ENCODE peak calls at places on chromosomes 1 and 21, in seven cellular contexts. One of them, this sample, is unnamed.
A peak's percentile ranks its signal among the peaks of the same experiment; 100 is the strongest.

GRCh38 chr1:176531896-176532892 is 69.2 kb downstream of the PAPPA2 start:
- DNase-seq in heart left ventricle: no peak
- DNase-seq in H1: no peak
- DNase-seq in body of pancreas: no peak
- DNase-seq in Peyer's patch: no peak
- DNase-seq in uterus: no peak
- DNase-seq in ovary: no peak
- DNase-seq in this sample: no peak

GRCh38 chr1:158203693-158204457 is 23.2 kb downstream of the CD1D start:
- DNase-seq in ovary: peak; percentile 28
- DNase-seq in Peyer's patch: peak; percentile 26
- DNase-seq in heart left ventricle: no peak
- DNase-seq in H1: no peak
- DNase-seq in uterus: no peak
- DNase-seq in body of pancreas: no peak
- DNase-seq in this sample: no peak

GRCh38 chr1:236602171-236602570 is 2.1 kb downstream of the HEATR1 start:
- DNase-seq in Peyer's patch: no peak
- DNase-seq in heart left ventricle: no peak
- DNase-seq in H1: no peak
- DNase-seq in body of pancreas: no peak
- DNase-seq in uterus: no peak
- DNase-seq in ovary: no peak
- DNase-seq in this sample: no peak

GRCh38 chr1:33659641-33660040 is 187.2 kb downstream of the ZSCAN20 start:
- DNase-seq in Peyer's patch: no peak
- DNase-seq in uterus: no peak
- DNase-seq in ovary: no peak
- DNase-seq in heart left ventricle: no peak
- DNase-seq in body of pancreas: no peak
- DNase-seq in H1: no peak
- DNase-seq in this sample: no peak

GRCh38 chr1:158962983-158963382 is 31.6 kb downstream of the PYHIN1 start:
- DNase-seq in Peyer's patch: no peak
- DNase-seq in heart left ventricle: no peak
- DNase-seq in body of pancreas: no peak
- DNase-seq in ovary: no peak
- DNase-seq in H1: no peak
- DNase-seq in uterus: no peak
- DNase-seq in this sample: no peak

GRCh38 chr1:67572594-67573221 is 112.3 kb upstream of the GADD45A start:
- DNase-seq in H1: no peak
- DNase-seq in Peyer's patch: no peak
- DNase-seq in heart left ventricle: peak; percentile 41
- DNase-seq in ovary: no peak
- DNase-seq in body of pancreas: peak; percentile 96
- DNase-seq in uterus: no peak
- DNase-seq in this sample: no peak

GRCh38 chr1:32753532-32754281 is 51.1 kb upstream of the SYNC start:
- DNase-seq in uterus: peak; percentile 68
- DNase-seq in Peyer's patch: peak; percentile 72
- DNase-seq in H1: peak; percentile 91
- DNase-seq in body of pancreas: peak; percentile 85
- DNase-seq in heart left ventricle: peak; percentile 60
- DNase-seq in ovary: peak; percentile 81
- DNase-seq in this sample: no peak

GRCh38 chr1:227896710-227897655 is 50.7 kb downstream of the WNT9A start:
- DNase-seq in uterus: peak; percentile 10
- DNase-seq in ovary: peak; percentile 14
- DNase-seq in H1: peak; percentile 33
- DNase-seq in heart left ventricle: peak; percentile 18
- DNase-seq in Peyer's patch: peak; percentile 4
- DNase-seq in body of pancreas: peak; percentile 3
- DNase-seq in this sample: no peak

GRCh38 chr1:43573066-43573799 is 42.5 kb downstream of the PTPRF start:
- DNase-seq in body of pancreas: no peak
- DNase-seq in uterus: no peak
- DNase-seq in Peyer's patch: no peak
- DNase-seq in H1: no peak
- DNase-seq in heart left ventricle: peak; percentile 55
- DNase-seq in ovary: no peak
- DNase-seq in this sample: no peak

GRCh38 chr21:44374601-44375280 is 21.3 kb downstream of the TRPM2 start:
- DNase-seq in uterus: no peak
- DNase-seq in ovary: no peak
- DNase-seq in heart left ventricle: no peak
- DNase-seq in Peyer's patch: no peak
- DNase-seq in H1: no peak
- DNase-seq in body of pancreas: no peak
- DNase-seq in this sample: no peak

GRCh38 chr1:2240251-2241156 is 12.4 kb downstream of the SKI start:
- DNase-seq in uterus: peak; percentile 65
- DNase-seq in ovary: peak; percentile 71
- DNase-seq in H1: no peak
- DNase-seq in heart left ventricle: peak; percentile 87
- DNase-seq in Peyer's patch: no peak
- DNase-seq in body of pancreas: peak; percentile 52
- DNase-seq in this sample: no peak

GRCh38 chr1:150549496-150550221 is 451 bp downstream of the ADAMTSL4 start:
- DNase-seq in body of pancreas: no peak
- DNase-seq in H1: no peak
- DNase-seq in Peyer's patch: no peak
- DNase-seq in heart left ventricle: no peak
- DNase-seq in uterus: peak; percentile 63
- DNase-seq in ovary: peak; percentile 71
- DNase-seq in this sample: no peak

GRCh38 chr1:82562448-82562847 is 761.7 kb downstream of the ADGRL2 start:
- DNase-seq in Peyer's patch: no peak
- DNase-seq in uterus: no peak
- DNase-seq in heart left ventricle: no peak
- DNase-seq in ovary: no peak
- DNase-seq in body of pancreas: no peak
- DNase-seq in H1: no peak
- DNase-seq in this sample: no peak

GRCh38 chr21:36156815-36157670 is at the start of gene DOP1B:
- DNase-seq in heart left ventricle: peak; percentile 64
- DNase-seq in body of pancreas: no peak
- DNase-seq in H1: no peak
- DNase-seq in uterus: no peak
- DNase-seq in ovary: no peak
- DNase-seq in Peyer's patch: peak; percentile 49
- DNase-seq in this sample: peak; percentile 33
- TF ChIP-seq POLR2A in heart left ventricle: no peak
- TF ChIP-seq POLR2A in body of pancreas: no peak
- TF ChIP-seq POLR2A in H1: no peak
- TF ChIP-seq POLR2A in uterus: peak; percentile 68
- TF ChIP-seq POLR2A in ovary: peak; percentile 30
- TF ChIP-seq POLR2A in Peyer's patch: peak; percentile 95
- TF ChIP-seq POLR2A in this sample: peak; percentile 80

GRCh38 chr1:248905949-248906740 is at the start of gene PGBD2:
- DNase-seq in Peyer's patch: peak; percentile 94
- DNase-seq in body of pancreas: peak; percentile 94
- DNase-seq in heart left ventricle: peak; percentile 94
- DNase-seq in uterus: peak; percentile 94
- DNase-seq in H1: peak; percentile 99
- DNase-seq in ovary: peak; percentile 95
- DNase-seq in this sample: peak; percentile 81
- TF ChIP-seq POLR2A in Peyer's patch: peak; percentile 87
- TF ChIP-seq POLR2A in body of pancreas: peak; percentile 91
- TF ChIP-seq POLR2A in heart left ventricle: no peak
- TF ChIP-seq POLR2A in uterus: peak; percentile 92
- TF ChIP-seq POLR2A in H1: peak; percentile 98
- TF ChIP-seq POLR2A in ovary: peak; percentile 93
- TF ChIP-seq POLR2A in this sample: peak; percentile 97

GRCh38 chr1:99726407-99726806 is 40.0 kb downstream of the FRRS1 start:
- DNase-seq in Peyer's patch: no peak
- DNase-seq in heart left ventricle: no peak
- DNase-seq in H1: no peak
- DNase-seq in ovary: no peak
- DNase-seq in body of pancreas: no peak
- DNase-seq in uterus: no peak
- DNase-seq in this sample: no peak

GRCh38 chr1:99728494-99729235 is 37.8 kb downstream of the FRRS1 start:
- DNase-seq in body of pancreas: no peak
- DNase-seq in H1: no peak
- DNase-seq in ovary: no peak
- DNase-seq in uterus: no peak
- DNase-seq in heart left ventricle: no peak
- DNase-seq in Peyer's patch: no peak
- DNase-seq in this sample: peak; percentile 16

GRCh38 chr1:99725996-99726395 is 40.4 kb downstream of the FRRS1 start:
- DNase-seq in uterus: no peak
- DNase-seq in Peyer's patch: no peak
- DNase-seq in ovary: no peak
- DNase-seq in H1: no peak
- DNase-seq in body of pancreas: no peak
- DNase-seq in heart left ventricle: no peak
- DNase-seq in this sample: no peak

GRCh38 chr1:99727575-99728190 is 38.8 kb downstream of the FRRS1 start:
- DNase-seq in uterus: no peak
- DNase-seq in heart left ventricle: no peak
- DNase-seq in Peyer's patch: no peak
- DNase-seq in body of pancreas: no peak
- DNase-seq in ovary: no peak
- DNase-seq in H1: no peak
- DNase-seq in this sample: peak; percentile 40

GRCh38 chr1:99726818-99727217 is 39.6 kb downstream of the FRRS1 start:
- DNase-seq in H1: no peak
- DNase-seq in uterus: no peak
- DNase-seq in Peyer's patch: no peak
- DNase-seq in heart left ventricle: no peak
- DNase-seq in body of pancreas: no peak
- DNase-seq in ovary: no peak
- DNase-seq in this sample: no peak
- TF ChIP-seq POLR2A in H1: no peak
- TF ChIP-seq POLR2A in uterus: no peak
- TF ChIP-seq POLR2A in Peyer's patch: no peak
- TF ChIP-seq POLR2A in heart left ventricle: no peak
- TF ChIP-seq POLR2A in body of pancreas: no peak
- TF ChIP-seq POLR2A in ovary: no peak
- TF ChIP-seq POLR2A in this sample: no peak

DNA sequence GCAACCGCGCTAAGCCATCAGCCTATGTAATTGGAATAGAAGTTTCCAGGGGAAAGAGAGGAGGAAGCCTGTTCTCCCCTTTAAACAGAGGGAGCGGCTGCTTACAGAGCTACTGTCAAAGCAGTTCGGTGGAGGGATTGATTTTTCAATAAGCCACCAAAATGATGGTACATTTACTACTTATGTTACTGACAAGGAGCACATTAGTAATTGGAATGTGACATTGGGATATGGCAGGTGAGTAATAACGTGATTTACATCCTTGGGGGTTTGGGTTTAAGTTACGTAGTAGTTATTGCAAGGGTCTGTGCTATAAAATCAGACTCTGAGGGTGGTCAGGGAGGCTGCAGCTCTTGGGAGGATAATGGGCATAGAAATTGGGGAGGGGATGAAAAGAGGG is 257.3 kb downstream of the KAZN start:
- DNase-seq in body of pancreas: no peak
- DNase-seq in ovary: no peak
- DNase-seq in uterus: no peak
- DNase-seq in heart left ventricle: no peak
- DNase-seq in H1: no peak
- DNase-seq in Peyer's patch: no peak
- DNase-seq in this sample: no peak
- TF ChIP-seq POLR2A in body of pancreas: no peak
- TF ChIP-seq POLR2A in ovary: no peak
- TF ChIP-seq POLR2A in uterus: no peak
- TF ChIP-seq POLR2A in heart left ventricle: no peak
- TF ChIP-seq POLR2A in H1: no peak
- TF ChIP-seq POLR2A in Peyer's patch: no peak
- TF ChIP-seq POLR2A in this sample: no peak

GRCh38 chr1:4169991-4170390 is 269.9 kb upstream of the C1orf174 start:
- DNase-seq in heart left ventricle: no peak
- DNase-seq in body of pancreas: no peak
- DNase-seq in uterus: no peak
- DNase-seq in H1: no peak
- DNase-seq in Peyer's patch: no peak
- DNase-seq in ovary: no peak
- DNase-seq in this sample: no peak
- TF ChIP-seq POLR2A in heart left ventricle: no peak
- TF ChIP-seq POLR2A in body of pancreas: no peak
- TF ChIP-seq POLR2A in uterus: no peak
- TF ChIP-seq POLR2A in H1: no peak
- TF ChIP-seq POLR2A in Peyer's patch: no peak
- TF ChIP-seq POLR2A in ovary: no peak
- TF ChIP-seq POLR2A in this sample: no peak

GRCh38 chr1:173223031-173223380 is 15.9 kb upstream of the TNFSF4 start:
- DNase-seq in heart left ventricle: no peak
- DNase-seq in body of pancreas: no peak
- DNase-seq in ovary: no peak
- DNase-seq in H1: no peak
- DNase-seq in Peyer's patch: no peak
- DNase-seq in uterus: no peak
- DNase-seq in this sample: no peak
- TF ChIP-seq POLR2A in heart left ventricle: no peak
- TF ChIP-seq POLR2A in body of pancreas: no peak
- TF ChIP-seq POLR2A in ovary: no peak
- TF ChIP-seq POLR2A in H1: no peak
- TF ChIP-seq POLR2A in Peyer's patch: no peak
- TF ChIP-seq POLR2A in uterus: no peak
- TF ChIP-seq POLR2A in this sample: no peak

This sample was measured in H54.